ENCODE peak calls at places on chromosome 17, in five cellular contexts. X, T, R, Q and Y are unnamed samples.

GRCh38 chr17:80063815-80064585 is 27.6 kb downstream of the CCDC40 start:
- DNase-seq in R (peak), T (no peak), Q (no peak), X (peak), Y (peak)

GRCh38 chr17:31558748-31559646 is 167.5 kb downstream of the RAB11FIP4 start:
- DNase-seq in Q (peak), X (peak), T (peak), R (no peak), Y (peak)

GRCh38 chr17:54749157-54749556 is 151.5 kb upstream of the TOM1L1 start:
- DNase-seq in R (no peak), T (no peak), X (no peak), Q (no peak), Y (no peak)

GRCh38 chr17:67216544-67217320 is 28.3 kb downstream of the HELZ start:
- DNase-seq in Q (no peak), X (no peak), T (no peak), R (no peak), Y (no peak)

GRCh38 chr17:5014357-5014756 is 16.6 kb downstream of the KIF1C start:
- DNase-seq in T (no peak), R (no peak), Q (no peak), X (no peak), Y (no peak)

GRCh38 chr17:27849474-27850185 is 43.5 kb downstream of the LYRM9 start:
- DNase-seq in R (no peak), X (no peak), T (no peak), Q (no peak), Y (no peak)

GRCh38 chr17:688100-688989 is 26.3 kb downstream of the VPS53 start:
- DNase-seq in Q (no peak), T (no peak), X (no peak), R (no peak), Y (no peak)

GRCh38 chr17:7260601-7261376 is 1.5 kb downstream of the CLDN7 start:
- DNase-seq in X (no peak), R (no peak), Q (peak), T (peak), Y (no peak)

GRCh38 chr17:40194821-40195220 is 17.6 kb downstream of the RAPGEFL1 start:
- DNase-seq in Q (peak), R (no peak), T (no peak), X (no peak), Y (no peak)

GRCh38 chr17:21463204-21463661 is 87.1 kb downstream of the KCNJ12 start:
- DNase-seq in Q (no peak), X (no peak), T (peak), R (no peak), Y (no peak)

GRCh38 chr17:48016112-48016511 is 21.5 kb downstream of the COPZ2 start:
- DNase-seq in T (no peak), R (no peak), Q (no peak), X (no peak), Y (no peak)

GRCh38 chr17:1239210-1239609 is 31.0 kb upstream of the BHLHA9 start:
- DNase-seq in R (no peak), Q (no peak), X (no peak), T (no peak), Y (no peak)

GRCh38 chr17:58277107-58277506 is 3.6 kb downstream of the MPO start:
- DNase-seq in T (no peak), R (no peak), Q (peak), X (no peak), Y (no peak)

GRCh38 chr17:55726440-55726839 is 3.8 kb upstream of the TMEM100 start:
- DNase-seq in T (no peak), R (peak), Q (no peak), X (peak), Y (peak)

GRCh38 chr17:72826602-72827001 is 265.9 kb downstream of the SLC39A11 start:
- DNase-seq in R (no peak), Q (no peak), T (no peak), X (no peak), Y (peak)

GRCh38 chr17:3845361-3845753 is 689 bp downstream of the NCBP3 start:
- DNase-seq in Q (peak), R (no peak), X (no peak), T (peak), Y (peak)

GRCh38 chr17:49217651-49218413 is 7.3 kb downstream of the ABI3 start:
- DNase-seq in X (no peak), Q (peak), T (peak), R (no peak), Y (no peak)

GRCh38 chr17:33452797-33453196 is 159.7 kb upstream of the ASIC2 start:
- DNase-seq in X (no peak), T (no peak), R (no peak), Q (no peak), Y (no peak)

DNA sequence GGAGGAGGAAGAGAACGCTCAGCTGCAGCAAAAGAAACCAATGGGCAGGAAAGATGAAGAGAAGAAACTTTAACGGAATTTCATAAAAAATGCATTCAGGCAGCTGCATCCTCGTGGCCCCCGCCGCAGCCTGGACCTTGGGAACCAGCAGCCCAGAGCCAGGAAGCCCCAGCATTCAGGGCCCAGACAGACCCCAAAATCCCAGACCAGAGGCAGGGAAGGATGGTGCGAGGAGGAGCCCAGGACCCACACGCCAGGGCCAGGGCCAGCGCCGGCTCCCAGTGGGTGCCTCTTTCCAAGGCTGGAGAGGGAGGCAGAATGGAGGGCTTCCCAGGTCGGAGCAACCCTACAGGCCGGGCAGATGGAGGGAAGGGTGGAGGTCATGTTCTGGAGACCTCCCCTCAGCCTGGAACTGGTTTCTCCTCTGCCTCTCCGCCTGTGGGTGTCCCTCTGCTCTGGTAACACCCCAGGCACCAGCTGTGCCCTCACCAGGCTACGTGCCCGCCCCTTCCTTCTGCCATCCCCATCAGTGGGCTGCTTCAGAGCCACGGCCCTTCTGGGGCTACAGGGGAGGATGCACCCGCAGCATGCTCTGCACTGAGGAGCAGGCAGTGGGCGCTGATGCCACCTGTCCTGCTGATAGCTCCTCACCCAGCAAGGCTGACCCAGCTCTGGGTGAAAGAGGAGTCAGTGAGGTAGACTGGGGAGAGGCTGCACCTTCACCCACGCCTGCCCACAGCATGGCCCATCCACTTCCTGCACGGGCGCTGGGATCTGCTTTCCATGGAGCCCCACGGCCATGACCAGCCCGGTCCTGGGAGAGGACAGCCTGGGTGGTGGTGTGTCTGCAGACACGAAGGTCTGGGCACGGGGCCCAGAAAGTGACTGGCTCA is 1.2 kb upstream of the MIF4GD start:
- DNase-seq in T (no peak), R (no peak), Q (no peak), X (peak), Y (peak)
- TF ChIP-seq CTCF in T (no peak), R (no peak), Q (no peak), X (no peak), Y (peak)

DNA sequence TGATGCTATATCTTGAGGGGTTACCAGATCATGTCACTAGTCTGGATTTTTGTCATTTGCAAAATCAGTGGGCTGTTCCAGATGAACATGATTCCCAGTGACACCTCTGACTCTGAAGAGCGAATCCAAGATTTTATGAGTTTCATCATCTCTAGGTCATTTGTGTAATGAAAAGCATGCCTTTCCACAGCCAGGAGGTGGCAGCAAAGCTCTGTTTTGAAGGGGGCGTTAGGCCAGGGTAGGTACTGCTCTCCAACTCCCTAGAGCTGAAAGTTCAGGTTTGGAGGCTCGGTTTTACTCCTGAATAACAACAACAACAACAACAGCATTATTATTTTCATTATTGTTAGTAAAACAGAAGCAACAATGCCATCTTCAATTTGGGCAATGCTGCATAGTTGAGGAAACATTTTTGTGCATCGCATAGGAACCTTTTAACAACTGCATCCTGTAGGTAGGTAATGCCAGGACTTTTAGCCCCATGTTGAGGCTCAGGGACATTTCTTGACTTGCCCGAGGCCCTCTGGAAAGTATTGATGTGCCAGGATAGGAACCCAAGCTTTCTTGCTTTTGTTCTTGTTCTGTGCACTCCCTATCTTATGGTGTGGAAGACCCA is 77.0 kb downstream of the MYH13 start:
- DNase-seq in T (peak), Q (peak), R (no peak), X (no peak), Y (peak)
- TF ChIP-seq CTCF in T (peak), Q (peak), R (peak), X (no peak), Y (peak)

GRCh38 chr17:36601303-36602029 is at the start of gene MRM1:
- DNase-seq in Q (peak), T (peak), R (peak), X (peak), Y (peak)
- TF ChIP-seq CTCF in Q (peak), T (peak), R (peak), X (no peak), Y (no peak)

DNA sequence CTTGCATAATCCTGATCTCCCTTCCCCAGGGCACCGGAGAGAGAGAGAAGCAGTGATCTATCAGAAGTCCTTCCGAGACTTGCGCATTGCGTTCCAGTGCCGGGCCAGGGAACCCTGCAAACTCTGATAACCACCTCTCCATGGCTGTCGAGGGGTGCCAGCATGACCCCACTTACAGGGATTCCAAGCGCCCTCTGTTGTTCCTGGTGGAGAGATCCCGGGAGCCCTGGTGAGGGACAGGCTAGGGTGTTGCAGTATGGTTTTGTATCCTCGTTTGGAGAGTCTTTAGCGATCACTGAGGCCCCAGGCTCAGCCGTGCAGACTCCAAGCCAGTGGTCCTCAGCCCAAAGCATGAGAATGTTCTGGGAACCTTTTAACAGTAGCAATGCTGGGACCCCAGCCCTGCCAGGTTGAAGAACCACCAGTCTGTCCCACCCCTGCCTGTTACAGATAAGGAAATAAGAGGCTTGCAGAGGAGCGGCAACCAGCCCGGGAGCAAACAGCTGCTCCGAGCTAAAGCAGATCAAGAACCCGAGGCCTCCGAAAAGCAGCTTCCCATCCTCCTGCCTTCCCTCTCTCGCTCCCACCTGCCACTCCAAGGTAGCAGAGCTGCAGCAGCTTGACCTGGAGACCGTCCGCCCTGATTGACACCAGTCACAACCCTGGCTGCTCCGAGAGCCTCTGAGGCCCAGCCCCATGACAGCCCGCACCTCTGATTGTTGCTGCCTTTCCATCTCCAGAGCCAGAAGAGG is 150.3 kb upstream of the RPL38 start:
- DNase-seq in Q (no peak), T (no peak), X (no peak), R (no peak), Y (no peak)
- TF ChIP-seq CTCF in Q (no peak), T (no peak), X (no peak), R (no peak), Y (no peak)

DNA sequence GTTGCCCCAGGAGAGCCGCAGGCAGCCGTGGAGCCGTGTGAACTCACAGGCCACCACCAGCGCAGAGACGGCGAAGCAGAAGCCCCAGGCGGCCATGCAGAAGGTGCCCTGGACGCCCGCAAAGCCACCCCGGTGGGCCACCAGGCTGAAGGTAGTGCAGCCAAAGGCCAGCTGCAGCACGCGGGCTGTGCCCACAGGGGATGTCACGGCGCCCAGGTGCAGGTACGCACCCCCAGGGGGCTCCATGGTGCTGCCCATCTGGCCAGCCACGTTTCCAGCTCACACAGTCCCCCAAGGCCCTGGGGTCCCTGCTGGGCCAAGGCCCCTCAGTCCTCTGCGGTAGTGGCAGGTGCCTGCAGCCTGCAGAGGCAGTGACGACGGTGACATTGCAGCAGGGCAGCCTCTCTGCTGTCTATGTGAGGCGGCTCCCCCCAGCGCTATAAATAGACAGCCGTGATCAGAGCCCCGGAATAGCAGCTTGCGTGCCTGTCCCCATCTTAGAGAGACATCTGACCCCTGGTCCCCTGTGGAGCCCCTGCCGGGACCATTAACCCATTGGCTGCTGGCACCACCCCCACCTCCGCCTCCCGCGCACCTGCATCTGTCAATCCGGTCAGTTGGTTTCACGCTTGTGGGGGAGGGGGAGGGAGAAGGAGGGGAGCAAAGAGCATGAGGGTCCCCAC is 4.5 kb upstream of the PYCR1 start:
- DNase-seq in Q (peak), R (no peak), T (no peak), X (no peak), Y (no peak)
- TF ChIP-seq CTCF in Q (no peak), R (no peak), T (no peak), X (no peak), Y (no peak)

DNA sequence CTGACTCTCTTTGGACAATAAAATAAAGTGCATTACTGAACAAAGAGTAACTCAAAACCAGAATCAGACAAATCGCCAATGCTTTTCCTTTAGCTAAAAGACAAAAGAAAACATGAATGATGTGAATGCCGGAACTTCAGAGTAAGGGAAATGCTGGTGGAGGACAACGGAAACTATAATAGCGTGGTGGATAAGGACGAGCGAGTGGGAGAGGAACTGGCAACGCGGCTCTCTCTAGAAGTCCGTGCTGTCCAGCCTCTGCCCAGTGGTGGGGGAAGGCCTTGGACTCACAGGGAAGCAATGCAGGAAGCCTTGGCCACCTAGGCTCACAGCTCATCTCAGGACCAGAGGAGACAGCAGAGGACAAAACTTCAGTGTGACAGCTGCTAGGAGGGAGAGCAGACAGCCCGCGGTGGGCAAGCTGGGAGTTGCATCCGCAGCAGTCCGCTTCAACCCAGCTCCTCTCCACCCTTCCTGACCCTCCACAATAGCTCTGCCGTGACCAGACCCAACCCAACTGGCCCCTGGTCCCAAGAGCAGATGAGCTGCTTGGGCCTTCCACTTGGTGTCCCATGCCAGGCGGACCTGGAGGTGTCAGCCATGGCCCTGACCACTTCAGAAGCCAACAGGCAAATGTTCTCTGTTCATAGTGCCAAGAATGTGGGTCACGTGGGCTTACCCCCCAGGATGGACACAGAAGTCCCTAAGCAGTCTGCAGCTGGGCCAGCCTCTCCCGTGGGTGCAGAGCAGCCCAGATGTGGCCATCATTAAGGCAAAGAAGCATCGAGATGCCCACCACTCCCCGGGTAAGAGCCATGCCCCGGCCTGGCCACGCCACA is 5.3 kb upstream of the FAAP100 start:
- DNase-seq in Q (no peak), X (no peak), T (no peak), R (no peak), Y (no peak)
- TF ChIP-seq CTCF in Q (no peak), X (no peak), T (no peak), R (no peak), Y (no peak)

GRCh38 chr17:6046431-6046830 is 23.7 kb upstream of the WSCD1 start:
- DNase-seq in R (no peak), Q (no peak), T (no peak), X (no peak), Y (no peak)

GRCh38 chr17:6043405-6043804 is 26.8 kb upstream of the WSCD1 start:
- DNase-seq in X (no peak), R (no peak), Q (no peak), T (no peak), Y (no peak)

GRCh38 chr17:6044261-6044660 is 25.9 kb upstream of the WSCD1 start:
- DNase-seq in T (no peak), Q (no peak), X (no peak), R (no peak), Y (no peak)

GRCh38 chr17:6047966-6048365 is 22.2 kb upstream of the WSCD1 start:
- DNase-seq in T (no peak), X (no peak), R (no peak), Q (no peak), Y (peak)

DNA sequence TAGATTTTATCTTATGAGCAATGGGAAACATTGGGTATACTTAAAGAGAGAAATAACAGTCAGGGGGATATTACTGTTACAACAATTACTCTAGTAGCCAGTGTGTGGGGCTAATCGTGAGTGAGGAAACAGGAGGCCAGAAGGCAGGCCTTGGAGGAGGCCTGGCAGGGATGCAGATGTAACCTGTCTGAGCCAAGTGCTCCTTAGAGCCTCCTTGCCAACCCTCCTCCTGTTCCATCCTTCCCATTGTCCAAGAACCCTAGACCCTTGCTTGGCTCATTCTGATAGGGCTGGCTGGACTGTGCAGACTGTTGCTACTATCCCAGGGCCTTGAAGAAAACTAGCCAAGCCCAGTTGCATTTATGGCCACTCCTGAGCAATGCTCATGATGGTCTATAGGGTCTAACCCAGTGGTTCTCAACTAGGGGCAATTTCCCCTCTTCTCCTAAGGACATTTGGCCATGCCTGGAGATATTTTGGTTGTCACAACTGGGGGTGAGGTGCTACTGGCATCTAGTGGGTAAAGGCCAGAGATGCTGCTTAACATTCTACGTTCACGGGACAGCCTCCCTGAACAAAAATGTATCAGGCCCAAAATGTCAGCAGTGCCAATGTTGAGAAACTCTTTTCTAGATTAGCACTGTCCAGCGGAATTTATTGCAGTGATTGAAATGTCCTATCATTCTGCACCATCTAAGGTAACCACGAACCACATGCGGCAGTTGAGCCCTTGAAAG is 24.4 kb upstream of the WSCD1 start:
- DNase-seq in Q (no peak), R (no peak), T (no peak), X (no peak), Y (no peak)
- TF ChIP-seq CTCF in Q (no peak), R (no peak), T (no peak), X (no peak), Y (no peak)

GRCh38 chr17:42028791-42029127 is 8.9 kb downstream of the NKIRAS2 start:
- DNase-seq in Q (no peak), T (no peak), R (no peak), X (no peak), Y (no peak)
- TF ChIP-seq CTCF in Q (no peak), T (no peak), R (no peak), X (no peak), Y (peak)